ENCODE peak calls at places on chromosomes 7 and 10, in nine cellular contexts. N is fibroblast of pulmonary artery; G is KBM-7; D is stimulated activated CD8-positive, alpha-beta memory T cell treated with anti-CD3 and anti-CD28 coated beads, Interleukin-7, amount 100 ng/mL, for 4 hours; X is coronary artery; K is HL-60; M is NCI-H1092; R is Calu3; P is activated T-helper 1 cell treated with Interleukin-2 at 50 U/mL for 16 hours. L is an unnamed sample.

GRCh38 chr7:38451840-38452239 is 178.4 kb upstream of the TARP start:
- DNase-seq in K (no peak), R (no peak), G (no peak), P (no peak), X (no peak), M (peak), D (no peak), N (peak), L (no peak)

GRCh38 chr10:121596668-121597503 is 1.4 kb downstream of the FGFR2 start:
- DNase-seq in R (peak), G (no peak), K (no peak), M (peak), D (no peak), X (no peak), P (no peak), N (no peak), L (no peak)

GRCh38 chr7:116224492-116225098 is 14.3 kb downstream of the TES start:
- DNase-seq in R (no peak), D (no peak), K (no peak), X (no peak), M (no peak), N (no peak), G (no peak), P (no peak), L (no peak)

GRCh38 chr7:48363174-48363573 is 191.9 kb downstream of the ABCA13 start:
- DNase-seq in N (no peak), D (no peak), P (no peak), X (no peak), R (no peak), K (no peak), G (no peak), M (no peak), L (no peak)

GRCh38 chr7:42414961-42415505 is 178.0 kb upstream of the GLI3 start:
- DNase-seq in D (no peak), R (no peak), P (no peak), M (no peak), K (no peak), N (peak), G (no peak), X (no peak), L (no peak)

GRCh38 chr10:13834581-13835286 is 248.0 kb downstream of the PRPF18 start:
- DNase-seq in R (no peak), X (no peak), N (peak), M (no peak), G (peak), P (no peak), K (no peak), D (no peak), L (no peak)

GRCh38 chr7:148060724-148061123 is 529.8 kb upstream of the C7orf33 start:
- DNase-seq in R (no peak), P (no peak), D (no peak), X (no peak), G (no peak), K (no peak), N (no peak), M (no peak), L (no peak)

GRCh38 chr10:12720217-12720981 is 281.1 kb downstream of the CCDC3 start:
- DNase-seq in G (peak), M (no peak), N (peak), X (peak), R (peak), K (no peak), D (no peak), P (no peak), L (no peak)

GRCh38 chr7:4642468-4643203 is 39.5 kb upstream of the FOXK1 start:
- DNase-seq in X (no peak), G (no peak), D (no peak), M (no peak), P (no peak), R (no peak), K (no peak), N (no peak), L (no peak)

GRCh38 chr7:150956395-150957118 is 21.6 kb downstream of the KCNH2 start:
- DNase-seq in K (no peak), X (no peak), D (no peak), P (no peak), G (no peak), N (no peak), R (no peak), M (no peak), L (no peak)

GRCh38 chr7:17623546-17624185 is 316.6 kb downstream of the SNX13 start:
- DNase-seq in P (no peak), D (no peak), N (peak), K (no peak), G (no peak), X (no peak), R (no peak), M (no peak), L (no peak)

GRCh38 chr7:75711076-75711475 is 27.7 kb downstream of the HIP1 start:
- DNase-seq in G (no peak), X (no peak), N (no peak), K (no peak), M (no peak), R (no peak), D (no peak), P (no peak), L (no peak)

GRCh38 chr7:14303536-14303935 is 314.1 kb upstream of the ETV1 start:
- DNase-seq in X (no peak), D (no peak), N (no peak), R (peak), P (no peak), K (no peak), G (no peak), M (no peak), L (no peak)